ENCODE peak calls at places on chromosomes 16 and 17, in nine cellular contexts. I is HL-60, J is heart left ventricle, K is pulmonary artery endothelial cell, H is midbrain, S is substantia nigra, E is HFFc6, F is A673, T is stomach. N is an unnamed sample.
A peak's percentile ranks its signal among the peaks of the same experiment; 100 is the strongest.

GRCh38 chr17:31310877-31311276 is 3.0 kb downstream of the EVI2B start:
- DNase-seq in I (no peak), H (no peak), E (no peak), S (no peak), T (no peak), F (no peak), J (no peak), K (no peak), N (no peak)

GRCh38 chr16:4663756-4664465 is 29.5 kb upstream of the NUDT16L1 start:
- DNase-seq in J (peak; percentile 74), I (peak; percentile 95), H (peak; percentile 54), F (no peak), S (peak; percentile 42), T (peak; percentile 45), E (no peak), K (no peak), N (no peak)

GRCh38 chr17:16593356-16594102 is 24.5 kb upstream of the ZNF287 start:
- DNase-seq in J (no peak), S (no peak), T (no peak), F (no peak), I (no peak), H (no peak), E (no peak), K (no peak), N (no peak)

GRCh38 chr17:75875182-75875939 is 3.0 kb downstream of the TRIM47 start:
- DNase-seq in J (peak; percentile 62), H (no peak), I (no peak), E (no peak), K (no peak), F (no peak), S (no peak), T (peak; percentile 60), N (no peak)

GRCh38 chr17:81164464-81165245 is 652 bp upstream of the PVALEF start:
- DNase-seq in H (peak; percentile 59), K (no peak), E (no peak), S (no peak), I (no peak), T (peak; percentile 53), J (no peak), F (no peak), N (no peak)

GRCh38 chr16:17037499-17037898 is 433.3 kb downstream of the XYLT1 start:
- DNase-seq in F (no peak), J (no peak), E (no peak), K (no peak), I (no peak), S (no peak), H (no peak), T (no peak), N (no peak)

GRCh38 chr16:77660311-77660710 is 62.0 kb upstream of the NUDT7 start:
- DNase-seq in F (peak; percentile 55), H (peak; percentile 31), T (no peak), S (no peak), K (peak; percentile 53), I (no peak), E (no peak), J (no peak), N (no peak)

GRCh38 chr16:1037934-1038257 is 34.7 kb upstream of the SSTR5 start:
- DNase-seq in E (no peak), K (no peak), I (no peak), T (no peak), F (no peak), S (no peak), H (no peak), J (no peak), N (no peak)

GRCh38 chr17:15981208-15981607 is 18.3 kb downstream of the ZSWIM7 start:
- DNase-seq in S (no peak), F (no peak), T (no peak), H (no peak), J (no peak), I (no peak), E (no peak), K (no peak), N (no peak)

GRCh38 chr16:87836844-87837581 is 32.3 kb downstream of the SLC7A5 start:
- DNase-seq in J (peak; percentile 80), K (peak; percentile 79), S (no peak), H (no peak), F (peak; percentile 94), I (no peak), E (no peak), T (no peak), N (no peak)

GRCh38 chr17:31279401-31279800 is 17.6 kb downstream of the OMG start:
- DNase-seq in F (no peak), S (no peak), J (no peak), E (no peak), T (no peak), I (no peak), H (no peak), K (no peak), N (no peak)

GRCh38 chr16:27446721-27447120 is 44.7 kb downstream of the IL21R start:
- DNase-seq in H (no peak), I (no peak), E (no peak), F (no peak), K (no peak), S (no peak), T (no peak), J (peak; percentile 6), N (peak; percentile 56)

GRCh38 chr17:67476787-67477335 is 99.8 kb downstream of the PITPNC1 start:
- DNase-seq in E (no peak), T (no peak), J (no peak), I (no peak), F (no peak), S (no peak), H (no peak), K (no peak), N (no peak)

GRCh38 chr16:30490210-30490609 is 17.7 kb downstream of the ITGAL start:
- DNase-seq in H (peak; percentile 4), I (no peak), S (no peak), E (no peak), F (no peak), K (no peak), T (no peak), J (no peak), N (no peak)

GRCh38 chr17:46038414-46038813 is 39.4 kb downstream of the STH start:
- DNase-seq in K (no peak), F (no peak), T (no peak), E (no peak), S (no peak), H (no peak), J (no peak), I (no peak), N (no peak)

GRCh38 chr17:42135664-42136653 is 13.4 kb downstream of the HSPB9 start:
- DNase-seq in I (peak; percentile 43), E (peak; percentile 57), K (peak; percentile 75), H (no peak), J (peak; percentile 88), F (peak; percentile 9), T (peak; percentile 91), S (no peak), N (no peak)

GRCh38 chr17:5583426-5584382 is 605 bp downstream of the NLRP1 start:
- DNase-seq in F (no peak), E (no peak), J (peak; percentile 43), K (no peak), T (no peak), S (no peak), I (no peak), H (no peak), N (no peak)

GRCh38 chr16:31862761-31863160 is 10.8 kb upstream of the ZNF267 start:
- DNase-seq in S (no peak), F (no peak), K (no peak), E (no peak), T (no peak), H (no peak), J (no peak), I (no peak), N (no peak)

GRCh38 chr17:7328840-7329359 is at the start of gene NEURL4:
- DNase-seq in E (no peak), F (no peak), T (no peak), S (no peak), I (no peak), J (peak; percentile 47), H (no peak), K (no peak), N (no peak)

GRCh38 chr16:6692874-6693273 is 639.8 kb upstream of the RBFOX1 start:
- DNase-seq in K (no peak), I (no peak), J (no peak), F (no peak), T (no peak), E (no peak), H (no peak), S (no peak), N (no peak)

GRCh38 chr16:56338566-56339318 is 86.6 kb downstream of the AMFR start:
- DNase-seq in S (no peak), I (no peak), E (no peak), H (no peak), K (no peak), J (no peak), F (no peak), T (no peak), N (no peak)

GRCh38 chr17:13410874-13411273 is 190.9 kb downstream of the HS3ST3A1 start:
- DNase-seq in H (no peak), K (no peak), T (no peak), E (no peak), S (no peak), F (no peak), I (no peak), J (peak; percentile 35), N (no peak)

GRCh38 chr16:5024632-5025031 is 9.1 kb downstream of the NAGPA start:
- DNase-seq in T (peak; percentile 73), H (peak; percentile 17), S (no peak), E (peak; percentile 18), I (no peak), F (peak; percentile 39), J (no peak), K (no peak), N (no peak)

GRCh38 chr17:67200727-67201301 is 44.2 kb downstream of the HELZ start:
- DNase-seq in F (peak; percentile 38), J (no peak), H (no peak), T (no peak), E (no peak), K (no peak), I (peak; percentile 17), S (no peak), N (no peak)

GRCh38 chr17:75181608-75182318 is 996 bp downstream of the SUMO2 start:
- DNase-seq in I (no peak), S (no peak), T (peak; percentile 28), J (no peak), E (no peak), H (peak; percentile 22), F (peak; percentile 37), K (no peak), N (peak; percentile 26)

GRCh38 chr16:887846-888245 is 82.9 kb downstream of the LMF1 start:
- DNase-seq in J (peak; percentile 20), T (no peak), E (no peak), H (no peak), I (no peak), K (no peak), S (no peak), F (no peak), N (no peak)

GRCh38 chr17:30521766-30522165 is 44.6 kb downstream of the GOSR1 start:
- DNase-seq in S (no peak), E (no peak), J (no peak), H (no peak), F (no peak), T (no peak), I (no peak), K (no peak), N (no peak)

GRCh38 chr17:7862692-7863437 is 5.1 kb downstream of the CYB5D1 start:
- DNase-seq in H (peak; percentile 56), S (no peak), K (no peak), J (no peak), T (no peak), E (no peak), F (peak; percentile 80), I (no peak), N (peak; percentile 67)

GRCh38 chr16:89723279-89724250 is 2.2 kb downstream of the ZNF276 start:
- DNase-seq in E (no peak), T (peak; percentile 45), F (peak; percentile 56), H (peak; percentile 96), J (peak; percentile 83), S (peak; percentile 92), K (no peak), I (no peak), N (peak; percentile 50)

GRCh38 chr17:700504-701094 is 14.0 kb downstream of the VPS53 start:
- DNase-seq in T (no peak), H (no peak), F (peak; percentile 27), J (no peak), E (peak; percentile 47), K (no peak), S (no peak), I (no peak), N (no peak)

GRCh38 chr17:13775450-13775849 is 173.7 kb upstream of the HS3ST3A1 start:
- DNase-seq in F (no peak), E (no peak), T (no peak), I (no peak), S (no peak), H (no peak), J (no peak), K (no peak), N (no peak)

N was measured in effector CD8-positive, alpha-beta T cell.